ENCODE peak calls at places on chromosomes 3 and 15, in seven cellular contexts. Z is WTC11; J is CD4-positive, alpha-beta T cell; T is M059J; Y is RWPE2; L is body of pancreas; F is neural crest cell. R is an unnamed sample.

GRCh38 chr15:80530737-80531365 is 126.7 kb downstream of the ARNT2 start:
- DNase-seq in Z (no peak), J (no peak), T (no peak), Y (no peak), L (no peak), F (no peak), R (no peak)

GRCh38 chr15:75656331-75656730 is 8.6 kb downstream of the SNX33 start:
- DNase-seq in Z (no peak), J (no peak), T (no peak), Y (no peak), L (no peak), F (no peak), R (no peak)

GRCh38 chr15:49751191-49751590 is 130.3 kb downstream of the DTWD1 start:
- DNase-seq in Z (no peak), J (no peak), T (no peak), Y (no peak), L (no peak), F (no peak), R (no peak)

GRCh38 chr3:158531334-158531733 is 39.7 kb upstream of the MLF1 start:
- DNase-seq in Z (no peak), J (no peak), T (no peak), Y (no peak), L (no peak), F (no peak), R (no peak)

GRCh38 chr3:189270248-189270832 is 98.6 kb downstream of the TPRG1 start:
- DNase-seq in Z (peak; percentile 66), J (peak; percentile 10), T (peak; percentile 91), Y (peak; percentile 73), L (peak; percentile 75), F (peak; percentile 4), R (no peak)

GRCh38 chr3:16067837-16068471 is 106.5 kb upstream of the GALNT15 start:
- DNase-seq in Z (no peak), J (no peak), T (peak; percentile 99), Y (no peak), L (no peak), F (no peak), R (no peak)

GRCh38 chr15:77409259-77410156 is 10.4 kb downstream of the PEAK1 start:
- DNase-seq in Z (no peak), J (no peak), T (peak; percentile 18), Y (no peak), L (no peak), F (no peak), R (no peak)

GRCh38 chr15:38530113-38530512 is 34.5 kb downstream of the RASGRP1 start:
- DNase-seq in Z (no peak), J (no peak), T (peak; percentile 43), Y (no peak), L (no peak), F (no peak), R (no peak)

GRCh38 chr15:65757256-65757655 is 34.8 kb downstream of the DENND4A start:
- DNase-seq in Z (no peak), J (no peak), T (no peak), Y (no peak), L (no peak), F (no peak), R (no peak)

GRCh38 chr3:169323580-169324453 is 339.7 kb downstream of the MECOM start:
- DNase-seq in Z (no peak), J (no peak), T (peak; percentile 19), Y (no peak), L (no peak), F (no peak), R (no peak)

GRCh38 chr3:49471856-49472495 is 1.9 kb downstream of the DAG1 start:
- DNase-seq in Z (no peak), J (no peak), T (peak; percentile 39), Y (no peak), L (no peak), F (no peak), R (no peak)

GRCh38 chr3:46960081-46960701 is 16.4 kb downstream of the CCDC12 start:
- DNase-seq in Z (no peak), J (no peak), T (peak; percentile 22), Y (no peak), L (peak; percentile 79), F (no peak), R (no peak)

GRCh38 chr15:67183443-67184169 is 70.9 kb downstream of the AAGAB start:
- DNase-seq in Z (no peak), J (no peak), T (no peak), Y (no peak), L (no peak), F (no peak), R (no peak)

GRCh38 chr3:185961675-185962232 is 23.9 kb upstream of the TRA2B start:
- DNase-seq in Z (no peak), J (no peak), T (no peak), Y (no peak), L (no peak), F (no peak), R (no peak)

GRCh38 chr3:104610730-104611652 is 755.7 kb upstream of the ALCAM start:
- DNase-seq in Z (no peak), J (no peak), T (no peak), Y (no peak), L (peak; percentile 75), F (no peak), R (no peak)

GRCh38 chr3:123499316-123499715 is 50.4 kb upstream of the ADCY5 start:
- DNase-seq in Z (no peak), J (no peak), T (peak; percentile 11), Y (no peak), L (no peak), F (no peak), R (no peak)

GRCh38 chr15:30872341-30872748 is 31.4 kb upstream of the FAN1 start:
- DNase-seq in Z (no peak), J (no peak), T (peak; percentile 40), Y (no peak), L (no peak), F (no peak), R (no peak)